ENCODE peak calls at places on chromosomes 11 and 22, in four cellular contexts. One of them, this sample, is unnamed. For H3K4me1, the result is how much of the 10 kb centered on the place peaks cover.

GRCh38 chr22:35330258-35330861 is 30.7 kb downstream of the TOM1 start:
- DNase-seq in colonic mucosa: peak
- DNase-seq in lung: peak
- DNase-seq in adrenal gland: peak
- DNase-seq in this sample: no peak

GRCh38 chr11:125108469-125108868 is 3.0 kb downstream of the TMEM218 start:
- DNase-seq in colonic mucosa: no peak
- DNase-seq in lung: no peak
- DNase-seq in adrenal gland: no peak
- DNase-seq in this sample: no peak

GRCh38 chr11:107116358-107116757 is 98.1 kb upstream of the GUCY1A2 start:
- DNase-seq in colonic mucosa: no peak
- DNase-seq in adrenal gland: no peak
- DNase-seq in lung: no peak
- DNase-seq in this sample: no peak

GRCh38 chr11:65428578-65429068 is 6.0 kb downstream of the NEAT1 start:
- DNase-seq in lung: peak
- DNase-seq in adrenal gland: peak
- DNase-seq in colonic mucosa: peak
- DNase-seq in this sample: peak

GRCh38 chr11:103709366-103709765 is 327.1 kb upstream of the DDI1 start:
- DNase-seq in adrenal gland: no peak
- DNase-seq in lung: no peak
- DNase-seq in colonic mucosa: no peak
- DNase-seq in this sample: no peak

GRCh38 chr11:58629857-58630256 is 7.4 kb downstream of the CNTF start:
- DNase-seq in lung: no peak
- DNase-seq in adrenal gland: no peak
- DNase-seq in colonic mucosa: peak
- DNase-seq in this sample: no peak

GRCh38 chr11:77311701-77312100 is 10.2 kb upstream of the GDPD4 start:
- DNase-seq in adrenal gland: no peak
- DNase-seq in colonic mucosa: no peak
- DNase-seq in lung: no peak
- DNase-seq in this sample: no peak

GRCh38 chr11:1234771-1235614 is 12.1 kb downstream of the MUC5B start:
- DNase-seq in lung: no peak
- DNase-seq in adrenal gland: no peak
- DNase-seq in colonic mucosa: peak
- DNase-seq in this sample: no peak

GRCh38 chr11:108313444-108313843 is 90.6 kb downstream of the ATM start:
- DNase-seq in lung: no peak
- DNase-seq in adrenal gland: no peak
- DNase-seq in colonic mucosa: no peak
- DNase-seq in this sample: no peak

GRCh38 chr11:61971177-61972111 is 4.0 kb upstream of the FTH1 start:
- DNase-seq in lung: peak
- DNase-seq in adrenal gland: peak
- DNase-seq in colonic mucosa: peak
- DNase-seq in this sample: peak

GRCh38 chr11:38952698-38953097 is 2354.7 kb upstream of the RAG2 start:
- DNase-seq in adrenal gland: no peak
- DNase-seq in colonic mucosa: no peak
- DNase-seq in lung: no peak
- DNase-seq in this sample: no peak

GRCh38 chr11:32121012-32121411 is 30.1 kb downstream of the RCN1 start:
- DNase-seq in adrenal gland: no peak
- DNase-seq in lung: no peak
- DNase-seq in colonic mucosa: no peak
- DNase-seq in this sample: no peak

GRCh38 chr22:19065298-19065859 is 56.8 kb downstream of the DGCR2 start:
- DNase-seq in adrenal gland: no peak
- DNase-seq in colonic mucosa: no peak
- DNase-seq in lung: no peak
- DNase-seq in this sample: no peak

GRCh38 chr11:30914143-30914762 is 328.1 kb upstream of the MPPED2 start:
- DNase-seq in adrenal gland: peak
- DNase-seq in lung: no peak
- DNase-seq in colonic mucosa: peak
- DNase-seq in this sample: peak

GRCh38 chr11:64268687-64269379 is 15.6 kb downstream of the BAD start:
- DNase-seq in lung: no peak
- DNase-seq in adrenal gland: peak
- DNase-seq in colonic mucosa: peak
- DNase-seq in this sample: peak

GRCh38 chr11:117271208-117271607 is 19.9 kb upstream of the BACE1-AS start:
- DNase-seq in colonic mucosa: no peak
- DNase-seq in adrenal gland: no peak
- DNase-seq in lung: no peak
- DNase-seq in this sample: no peak

GRCh38 chr11:45106440-45106839 is 40.0 kb upstream of the PRDM11 start:
- DNase-seq in colonic mucosa: no peak
- DNase-seq in adrenal gland: no peak
- DNase-seq in lung: no peak
- DNase-seq in this sample: no peak

GRCh38 chr22:41444360-41445170 is 2.0 kb downstream of the TOB2 start:
- DNase-seq in lung: peak
- DNase-seq in adrenal gland: peak
- DNase-seq in colonic mucosa: peak
- DNase-seq in this sample: peak

GRCh38 chr11:50379484-50379883 is 346.8 kb downstream of the OR4C45 start:
- DNase-seq in lung: no peak
- DNase-seq in adrenal gland: no peak
- DNase-seq in colonic mucosa: no peak
- DNase-seq in this sample: no peak
- H3K4me3 ChIP-seq in lung: no peak
- H3K4me3 ChIP-seq in adrenal gland: no peak
- H3K4me3 ChIP-seq in colonic mucosa: no peak
- H3K4me3 ChIP-seq in this sample: no peak

GRCh38 chr11:94820480-94820879 is 52.3 kb downstream of the AMOTL1 start:
- DNase-seq in colonic mucosa: no peak
- DNase-seq in adrenal gland: no peak
- DNase-seq in lung: no peak
- DNase-seq in this sample: no peak
- H3K4me1 ChIP-seq in colonic mucosa: under half
- H3K4me1 ChIP-seq in adrenal gland: under half
- H3K4me1 ChIP-seq in lung: under half
- H3K4me1 ChIP-seq in this sample: under half

GRCh38 chr11:85810521-85810870 is 445 bp downstream of the SYTL2 start:
- DNase-seq in lung: no peak
- DNase-seq in colonic mucosa: no peak
- DNase-seq in adrenal gland: no peak
- DNase-seq in this sample: peak
- H3K27ac ChIP-seq in lung: no peak
- H3K27ac ChIP-seq in colonic mucosa: peak
- H3K27ac ChIP-seq in adrenal gland: no peak
- H3K27ac ChIP-seq in this sample: no peak

GRCh38 chr11:132111781-132112380 is 741.5 kb downstream of the NTM start:
- DNase-seq in colonic mucosa: no peak
- DNase-seq in adrenal gland: no peak
- DNase-seq in lung: no peak
- DNase-seq in this sample: no peak
- H3K4me3 ChIP-seq in colonic mucosa: no peak
- H3K4me3 ChIP-seq in adrenal gland: no peak
- H3K4me3 ChIP-seq in lung: no peak
- H3K4me3 ChIP-seq in this sample: no peak

GRCh38 chr22:17962168-17962567 is 62.2 kb downstream of the MICAL3 start:
- DNase-seq in adrenal gland: no peak
- DNase-seq in colonic mucosa: no peak
- DNase-seq in lung: no peak
- DNase-seq in this sample: no peak
- H3K4me1 ChIP-seq in adrenal gland: under half
- H3K4me1 ChIP-seq in colonic mucosa: under half
- H3K4me1 ChIP-seq in lung: under half
- H3K4me1 ChIP-seq in this sample: under half

GRCh38 chr11:86923993-86924766 is 31.0 kb downstream of the FZD4 start:
- DNase-seq in adrenal gland: no peak
- DNase-seq in lung: no peak
- DNase-seq in colonic mucosa: no peak
- DNase-seq in this sample: no peak
- H3K27ac ChIP-seq in adrenal gland: no peak
- H3K27ac ChIP-seq in lung: no peak
- H3K27ac ChIP-seq in colonic mucosa: no peak
- H3K27ac ChIP-seq in this sample: peak

GRCh38 chr22:47450876-47451475 is 688.5 kb downstream of the TBC1D22A start:
- DNase-seq in lung: no peak
- DNase-seq in colonic mucosa: no peak
- DNase-seq in adrenal gland: no peak
- DNase-seq in this sample: no peak

GRCh38 chr22:47448231-47449035 is 686.0 kb downstream of the TBC1D22A start:
- DNase-seq in adrenal gland: no peak
- DNase-seq in lung: peak
- DNase-seq in colonic mucosa: peak
- DNase-seq in this sample: no peak

GRCh38 chr22:47453049-47453448 is 690.6 kb downstream of the TBC1D22A start:
- DNase-seq in lung: no peak
- DNase-seq in colonic mucosa: no peak
- DNase-seq in adrenal gland: no peak
- DNase-seq in this sample: no peak

GRCh38 chr22:47449508-47450270 is 687.2 kb downstream of the TBC1D22A start:
- DNase-seq in lung: no peak
- DNase-seq in colonic mucosa: no peak
- DNase-seq in adrenal gland: no peak
- DNase-seq in this sample: no peak

GRCh38 chr22:47452184-47452583 is 689.7 kb downstream of the TBC1D22A start:
- DNase-seq in colonic mucosa: no peak
- DNase-seq in adrenal gland: no peak
- DNase-seq in lung: no peak
- DNase-seq in this sample: no peak
- H3K4me3 ChIP-seq in colonic mucosa: no peak
- H3K4me3 ChIP-seq in adrenal gland: no peak
- H3K4me3 ChIP-seq in lung: no peak
- H3K4me3 ChIP-seq in this sample: no peak

DNA sequence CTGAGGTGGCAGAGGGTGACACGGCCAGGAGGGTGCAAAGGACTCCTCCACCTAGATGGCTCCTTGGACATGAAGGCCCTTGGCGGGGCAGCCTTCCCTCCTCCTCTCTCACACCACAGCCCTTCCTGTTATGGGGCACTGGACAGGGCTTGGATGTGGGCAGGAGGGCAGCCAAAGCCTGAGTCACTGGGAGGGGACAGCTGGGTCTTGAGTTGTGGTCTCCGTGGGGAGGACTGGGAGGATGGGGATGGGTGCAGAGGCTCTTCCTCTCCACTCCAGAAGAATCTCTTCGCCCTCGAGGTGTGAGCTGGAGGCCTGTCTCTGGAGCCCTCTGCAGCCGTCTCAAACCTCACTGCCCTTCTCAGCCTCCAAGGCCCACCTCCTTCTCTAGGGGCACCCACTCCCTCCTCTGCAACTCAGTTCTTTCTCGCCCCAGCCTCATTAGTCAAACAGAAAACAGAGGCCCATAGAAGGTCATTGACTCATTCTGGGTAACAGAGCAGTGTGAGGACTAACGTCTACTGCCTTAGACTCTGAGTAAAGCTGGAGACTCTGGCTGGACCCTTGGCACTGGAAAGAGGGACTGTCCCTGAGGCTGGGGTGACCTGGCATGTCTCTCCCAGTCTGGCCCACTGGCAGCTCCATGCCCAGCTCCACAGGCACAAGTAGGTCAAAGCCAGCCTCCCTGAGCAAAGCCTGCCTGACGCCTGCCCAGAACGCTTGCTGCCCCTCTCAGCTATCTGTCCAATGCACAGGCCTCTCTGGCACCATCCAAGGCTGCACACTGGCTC is 47.5 kb upstream of the CDON start:
- DNase-seq in colonic mucosa: no peak
- DNase-seq in adrenal gland: peak
- DNase-seq in lung: no peak
- DNase-seq in this sample: no peak
- H3K4me1 ChIP-seq in colonic mucosa: under half
- H3K4me1 ChIP-seq in adrenal gland: under half
- H3K4me1 ChIP-seq in lung: under half
- H3K4me1 ChIP-seq in this sample: under half

GRCh38 chr11:134100171-134100570 is 31.3 kb downstream of the JAM3 start:
- DNase-seq in lung: no peak
- DNase-seq in adrenal gland: no peak
- DNase-seq in colonic mucosa: no peak
- DNase-seq in this sample: no peak
- H3K27ac ChIP-seq in lung: no peak
- H3K27ac ChIP-seq in adrenal gland: no peak
- H3K27ac ChIP-seq in colonic mucosa: no peak
- H3K27ac ChIP-seq in this sample: no peak

DNA sequence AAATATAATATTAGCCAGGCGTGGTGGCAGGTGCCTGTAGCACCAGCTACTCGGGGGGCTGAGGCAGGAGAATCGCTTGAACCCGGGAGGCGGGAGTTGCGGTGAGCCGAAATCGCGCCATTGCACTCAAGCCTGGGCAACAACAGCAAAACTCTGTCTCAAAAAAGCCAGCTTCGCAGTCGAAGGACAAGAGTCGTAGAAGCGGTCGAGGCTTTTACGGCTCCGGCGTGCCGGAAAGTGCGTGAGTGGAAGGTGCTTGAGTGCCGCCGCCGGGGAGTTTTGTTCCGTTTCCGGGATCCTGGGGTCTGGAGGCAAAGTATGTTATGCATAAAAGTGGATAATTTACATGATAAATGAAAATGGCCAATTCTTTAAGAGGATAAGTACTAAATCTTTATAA is 43.6 kb downstream of the SYN3 start:
- DNase-seq in adrenal gland: no peak
- DNase-seq in colonic mucosa: no peak
- DNase-seq in lung: no peak
- DNase-seq in this sample: no peak
- H3K4me3 ChIP-seq in adrenal gland: no peak
- H3K4me3 ChIP-seq in colonic mucosa: no peak
- H3K4me3 ChIP-seq in lung: no peak
- H3K4me3 ChIP-seq in this sample: no peak